ENCODE peak calls at places on chromosomes 5 and 9, in nine cellular contexts. X is colonic mucosa, M is IMR-90, U is astrocyte, A is aorta, C is BJ, H is epithelial cell of esophagus, S is sigmoid colon, F is skeletal muscle cell. E is an unnamed sample.
A peak's percentile ranks its signal among the peaks of the same experiment; 100 is the strongest.

GRCh38 chr9:677461-678097 is 163.9 kb upstream of the DMRT1 start:
- DNase-seq in M (no peak), F (no peak), C (no peak), A (no peak), S (no peak), X (no peak), U (peak; percentile 62), H (peak; percentile 34), E (no peak)

GRCh38 chr9:91833096-91833877 is 116.7 kb downstream of the ROR2 start:
- DNase-seq in S (no peak), F (no peak), X (no peak), M (no peak), A (peak; percentile 63), H (no peak), C (no peak), U (no peak), E (peak; percentile 15)

GRCh38 chr5:116486588-116486987 is 88.0 kb downstream of the SEMA6A start:
- DNase-seq in U (no peak), M (no peak), S (no peak), X (no peak), C (no peak), F (no peak), A (no peak), H (peak; percentile 17), E (no peak)

GRCh38 chr5:37889612-37890317 is 49.9 kb upstream of the GDNF start:
- DNase-seq in C (peak; percentile 82), U (peak; percentile 77), X (no peak), H (peak; percentile 98), A (no peak), M (peak; percentile 88), F (peak; percentile 52), S (no peak), E (no peak)

GRCh38 chr9:136990233-136990911 is 1.9 kb upstream of the PAXX start:
- DNase-seq in H (no peak), F (no peak), S (no peak), C (no peak), U (no peak), X (no peak), A (no peak), M (no peak), E (no peak)

GRCh38 chr9:27625751-27626628 is 52.7 kb upstream of the C9orf72 start:
- DNase-seq in S (no peak), F (no peak), U (no peak), A (no peak), H (peak; percentile 83), C (no peak), M (no peak), X (peak; percentile 32), E (no peak)

GRCh38 chr5:123559434-123559775 is 47.4 kb downstream of the CSNK1G3 start:
- DNase-seq in F (no peak), H (no peak), A (no peak), M (no peak), X (no peak), C (no peak), U (no peak), S (no peak), E (no peak)

GRCh38 chr5:132775439-132776076 is 1.5 kb downstream of the SEPTIN8 start:
- DNase-seq in H (peak; percentile 14), S (peak; percentile 47), C (no peak), X (no peak), M (no peak), F (no peak), U (peak; percentile 35), A (no peak), E (no peak)

GRCh38 chr5:142512680-142513042 is 173.2 kb downstream of the FGF1 start:
- DNase-seq in A (no peak), U (peak; percentile 56), H (peak; percentile 15), X (no peak), C (no peak), F (no peak), S (no peak), M (peak; percentile 62), E (no peak)

GRCh38 chr9:115715656-115716055 is 437.9 kb upstream of the PAPPA start:
- DNase-seq in F (no peak), S (no peak), M (no peak), X (no peak), A (no peak), U (no peak), H (no peak), C (no peak), E (no peak)

GRCh38 chr5:83029912-83030311 is 47.3 kb downstream of the TMEM167A start:
- DNase-seq in U (peak; percentile 73), X (no peak), S (no peak), F (peak; percentile 25), M (peak; percentile 80), C (peak; percentile 14), H (peak; percentile 66), A (no peak), E (no peak)

GRCh38 chr5:89457411-89458329 is 574.7 kb upstream of the MEF2C start:
- DNase-seq in U (peak; percentile 80), M (no peak), F (peak; percentile 48), C (peak; percentile 16), A (peak; percentile 81), X (no peak), S (peak; percentile 69), H (peak; percentile 80), E (no peak)

GRCh38 chr9:69421908-69422801 is 97.1 kb downstream of the ENTREP1 start:
- DNase-seq in H (peak; percentile 72), U (peak; percentile 22), C (peak; percentile 5), F (no peak), M (peak; percentile 59), S (peak; percentile 77), X (peak; percentile 62), A (no peak), E (peak; percentile 56)

GRCh38 chr9:1238407-1238806 is 188.2 kb downstream of the DMRT2 start:
- DNase-seq in U (no peak), A (no peak), F (no peak), S (no peak), M (no peak), H (peak; percentile 86), X (no peak), C (no peak), E (no peak)

DNA sequence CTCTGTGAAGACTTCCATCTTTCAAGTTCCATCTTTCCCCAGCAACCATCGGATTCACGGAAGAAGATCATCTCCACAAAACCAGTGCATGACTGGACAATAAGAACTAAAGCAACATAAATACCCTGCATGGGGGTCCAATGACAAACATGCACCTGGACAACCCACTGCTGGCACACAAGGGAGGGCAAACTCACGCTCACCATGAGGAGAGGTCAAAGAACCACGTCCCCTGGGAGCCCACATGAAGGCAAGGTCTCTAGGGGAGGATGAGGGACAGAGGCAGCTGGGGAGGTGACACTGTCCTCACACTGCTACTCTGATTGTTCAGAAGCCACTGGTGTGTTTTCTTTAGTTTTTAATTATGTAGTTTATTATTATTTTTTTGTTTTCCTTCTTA is 190.8 kb downstream of the MED10 start:
- DNase-seq in F (no peak), S (no peak), X (no peak), M (no peak), C (no peak), U (no peak), H (no peak), A (no peak), E (no peak)
- H3K4me3 ChIP-seq in F (no peak overlapping the region), S (no peak overlapping the region), X (no peak overlapping the region), M (no peak overlapping the region), C (no peak overlapping the region), U (no peak overlapping the region), H (no peak overlapping the region), A (no peak overlapping the region), E (no peak overlapping the region)

DNA sequence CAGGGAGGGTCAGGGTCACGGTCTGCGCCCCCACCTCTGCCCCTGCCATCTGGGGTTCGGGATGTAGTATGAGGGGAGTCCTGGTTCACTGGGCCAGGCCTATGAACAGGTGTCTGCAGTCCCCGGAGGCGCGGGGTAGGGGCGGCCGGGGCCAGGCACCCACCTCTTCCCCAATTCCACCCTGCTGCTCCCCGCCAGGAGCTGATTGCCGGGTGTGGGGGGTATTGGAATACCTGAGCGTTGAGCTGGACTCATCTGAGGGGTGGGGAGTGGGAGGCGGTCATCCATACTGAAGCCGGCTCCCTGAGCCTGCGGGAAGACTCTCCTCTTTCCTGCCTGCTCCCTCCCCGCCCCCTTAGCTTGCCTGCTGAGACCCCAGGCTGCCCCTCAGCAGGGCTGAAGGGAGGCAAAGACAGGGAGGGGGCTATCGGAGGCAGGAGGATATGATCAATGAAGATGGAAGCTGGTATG is 676 bp downstream of the SLC6A7 start:
- DNase-seq in S (no peak), M (no peak), F (no peak), A (no peak), U (no peak), C (no peak), H (no peak), X (no peak), E (no peak)
- H3K4me3 ChIP-seq in S (no peak overlapping the region), M (no peak overlapping the region), F (no peak overlapping the region), A (no peak overlapping the region), U (no peak overlapping the region), C (no peak overlapping the region), H (no peak overlapping the region), X (no peak overlapping the region), E (no peak overlapping the region)

GRCh38 chr9:97500263-97500662 is 1.2 kb upstream of the TMOD1 start:
- DNase-seq in A (no peak), X (no peak), U (no peak), M (no peak), C (no peak), S (no peak), H (no peak), F (no peak), E (no peak)

GRCh38 chr9:97501177-97501971 is at the start of gene TMOD1:
- DNase-seq in H (peak; percentile 44), M (peak; percentile 34), C (no peak), X (peak; percentile 75), S (peak; percentile 86), F (no peak), U (peak; percentile 6), A (peak; percentile 93), E (peak; percentile 76)

GRCh38 chr9:97502222-97502983 is 937 bp downstream of the TMOD1 start:
- DNase-seq in U (no peak), X (no peak), A (no peak), M (no peak), F (no peak), H (peak; percentile 5), S (no peak), C (no peak), E (peak; percentile 38)

GRCh38 chr9:97501972-97502221 is 431 bp downstream of the TMOD1 start:
- DNase-seq in A (no peak), U (no peak), F (no peak), C (no peak), S (no peak), H (no peak), X (no peak), M (no peak), E (no peak)

DNA sequence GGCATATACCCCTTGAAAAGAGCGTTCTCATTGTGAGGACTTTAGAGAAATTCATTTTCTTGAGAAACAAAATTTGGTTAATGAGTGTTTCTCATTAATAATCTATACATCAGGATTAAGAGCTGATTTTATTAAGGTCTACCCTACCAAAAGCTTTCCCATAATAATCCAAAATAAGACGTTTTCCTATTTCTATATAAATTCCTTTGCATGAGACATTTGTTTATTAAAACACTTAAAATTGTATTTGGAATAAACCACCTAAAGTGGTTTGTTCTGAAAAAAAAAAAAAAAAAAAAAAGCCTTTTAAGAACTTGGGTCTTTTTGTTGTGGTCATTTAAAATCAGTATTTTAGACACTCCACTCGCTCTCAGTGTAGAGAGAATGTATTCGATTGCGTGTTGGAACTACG is 695 bp upstream of the TMOD1 start:
- DNase-seq in U (no peak), X (no peak), S (no peak), A (no peak), H (no peak), M (no peak), F (no peak), C (no peak), E (no peak)
- H3K4me3 ChIP-seq in U (no peak overlapping the region), X (peak overlapping the region; percentile 67), S (peak overlapping the region; percentile 85), A (peak overlapping the region; percentile 62), H (no peak overlapping the region), M (peak overlapping the region; percentile 68), F (no peak overlapping the region), C (no peak overlapping the region), E (peak overlapping the region; percentile 93)

GRCh38 chr9:19788152-19788551 is 685 bp downstream of the SLC24A2 start:
- DNase-seq in F (no peak), U (no peak), C (no peak), M (no peak), H (no peak), X (no peak), A (peak; percentile 69), S (no peak), E (no peak)
- H3K4me3 ChIP-seq in F (no peak overlapping the region), U (no peak overlapping the region), C (no peak overlapping the region), M (no peak overlapping the region), H (no peak overlapping the region), X (no peak overlapping the region), A (no peak overlapping the region), S (no peak overlapping the region), E (no peak overlapping the region)